ENCODE peak calls at places on chromosomes 12 and 14, in ten cellular contexts. N, S, F, P, T, B, L, R, W and A are unnamed samples.

GRCh38 chr12:3795096-3795799 is 42.3 kb upstream of the CRACR2A start:
- DNase-seq in N (no peak), S (peak; percentile 94), F (no peak), P (no peak), T (no peak), B (no peak), L (no peak), R (no peak), W (no peak), A (no peak)

GRCh38 chr12:49283541-49284429 is 11.2 kb upstream of the PRPH start:
- DNase-seq in N (no peak), S (no peak), F (no peak), P (no peak), T (no peak), B (no peak), L (no peak), R (no peak), W (no peak), A (no peak)

GRCh38 chr12:114918535-114919233 is 234.7 kb upstream of the TBX3 start:
- DNase-seq in N (no peak), S (no peak), F (no peak), P (no peak), T (no peak), B (peak; percentile 90), L (no peak), R (no peak), W (no peak), A (no peak)

GRCh38 chr14:67265131-67265530 is 23.9 kb downstream of the PALS1 start:
- DNase-seq in N (no peak), S (no peak), F (no peak), P (no peak), T (no peak), B (no peak), L (no peak), R (no peak), W (no peak), A (no peak)

GRCh38 chr12:40569626-40570179 is 122.5 kb upstream of the CNTN1 start:
- DNase-seq in N (no peak), S (no peak), F (no peak), P (no peak), T (no peak), B (no peak), L (no peak), R (no peak), W (no peak), A (no peak)

GRCh38 chr12:42003031-42003430 is 141.6 kb downstream of the GXYLT1 start:
- DNase-seq in N (no peak), S (no peak), F (no peak), P (no peak), T (no peak), B (no peak), L (no peak), R (no peak), W (no peak), A (no peak)

GRCh38 chr14:51370758-51371386 is 130.8 kb downstream of the TMX1 start:
- DNase-seq in N (no peak), S (no peak), F (no peak), P (no peak), T (no peak), B (no peak), L (no peak), R (no peak), W (no peak), A (no peak)

GRCh38 chr12:30197392-30198047 is 413.8 kb upstream of the TMTC1 start:
- DNase-seq in N (no peak), S (peak; percentile 18), F (no peak), P (no peak), T (no peak), B (peak; percentile 4), L (no peak), R (no peak), W (no peak), A (peak; percentile 9)

GRCh38 chr14:63421226-63421625 is 102.5 kb upstream of the GPHB5 start:
- DNase-seq in N (no peak), S (no peak), F (no peak), P (no peak), T (no peak), B (no peak), L (no peak), R (no peak), W (no peak), A (no peak)

GRCh38 chr14:76480426-76480825 is 104.5 kb downstream of the ESRRB start:
- DNase-seq in N (no peak), S (no peak), F (no peak), P (no peak), T (no peak), B (no peak), L (no peak), R (no peak), W (no peak), A (no peak)

GRCh38 chr12:5273709-5274108 is 158.2 kb upstream of the NTF3 start:
- DNase-seq in N (no peak), S (peak; percentile 28), F (no peak), P (no peak), T (no peak), B (no peak), L (no peak), R (no peak), W (no peak), A (no peak)

GRCh38 chr12:92136021-92136735 is 9.5 kb downstream of the BTG1 start:
- DNase-seq in N (no peak), S (no peak), F (no peak), P (no peak), T (no peak), B (no peak), L (no peak), R (no peak), W (no peak), A (no peak)

GRCh38 chr14:62614117-62614516 is 431.1 kb downstream of the KCNH5 start:
- DNase-seq in N (no peak), S (no peak), F (no peak), P (no peak), T (no peak), B (no peak), L (no peak), R (no peak), W (no peak), A (no peak)

GRCh38 chr14:22996823-22997301 is 13.1 kb downstream of the C14orf93 start:
- DNase-seq in N (no peak), S (no peak), F (no peak), P (no peak), T (no peak), B (no peak), L (no peak), R (no peak), W (peak; percentile 20), A (no peak)

GRCh38 chr12:80632835-80633234 is 74.6 kb upstream of the MYF6 start:
- DNase-seq in N (no peak), S (no peak), F (no peak), P (no peak), T (no peak), B (no peak), L (no peak), R (no peak), W (no peak), A (no peak)

GRCh38 chr12:94507455-94507854 is 47.8 kb upstream of the CEP83 start:
- DNase-seq in N (no peak), S (no peak), F (no peak), P (no peak), T (no peak), B (no peak), L (no peak), R (no peak), W (no peak), A (no peak)

GRCh38 chr12:104467346-104467837 is 10.6 kb downstream of the CHST11 start:
- DNase-seq in N (no peak), S (no peak), F (no peak), P (no peak), T (no peak), B (no peak), L (no peak), R (no peak), W (no peak), A (no peak)

GRCh38 chr12:76032043-76032981 is 736 bp upstream of the PHLDA1 start:
- DNase-seq in N (no peak), S (no peak), F (no peak), P (no peak), T (peak; percentile 6), B (no peak), L (peak; percentile 7), R (peak; percentile 47), W (no peak), A (no peak)

GRCh38 chr12:106345739-106346138 is 11.8 kb upstream of the POLR3B start:
- DNase-seq in N (no peak), S (no peak), F (no peak), P (no peak), T (no peak), B (peak; percentile 57), L (no peak), R (no peak), W (no peak), A (peak; percentile 26)

GRCh38 chr14:89386214-89386886 is 30.7 kb downstream of the FOXN3 start:
- DNase-seq in N (no peak), S (no peak), F (no peak), P (no peak), T (no peak), B (peak; percentile 53), L (no peak), R (no peak), W (no peak), A (no peak)

GRCh38 chr12:110718222-110718908 is 24.3 kb downstream of the PPP1CC start:
- DNase-seq in N (no peak), S (no peak), F (no peak), P (no peak), T (peak; percentile 45), B (no peak), L (no peak), R (no peak), W (no peak), A (no peak)

GRCh38 chr12:68617160-68617926 is 6.6 kb downstream of the RAP1B start:
- DNase-seq in N (no peak), S (no peak), F (no peak), P (no peak), T (no peak), B (peak; percentile 39), L (no peak), R (no peak), W (no peak), A (peak; percentile 59)

GRCh38 chr14:95535226-95536021 is 574 bp downstream of the GLRX5 start:
- DNase-seq in N (no peak), S (no peak), F (no peak), P (no peak), T (no peak), B (no peak), L (no peak), R (no peak), W (no peak), A (no peak)

GRCh38 chr12:32891956-32892355 is 4.6 kb downstream of the PKP2 start:
- DNase-seq in N (no peak), S (no peak), F (no peak), P (no peak), T (no peak), B (no peak), L (no peak), R (no peak), W (no peak), A (no peak)

GRCh38 chr12:47935196-47935595 is 28.2 kb upstream of the TMEM106C start:
- DNase-seq in N (no peak), S (no peak), F (peak; percentile 6), P (no peak), T (no peak), B (peak; percentile 86), L (no peak), R (no peak), W (no peak), A (peak; percentile 38)

GRCh38 chr12:52013626-52014310 is 7.0 kb downstream of the TAMALIN start:
- DNase-seq in N (no peak), S (no peak), F (no peak), P (no peak), T (peak; percentile 50), B (no peak), L (no peak), R (no peak), W (no peak), A (no peak)

GRCh38 chr12:56590237-56590830 is 39.8 kb downstream of the BAZ2A start:
- DNase-seq in N (no peak), S (no peak), F (no peak), P (no peak), T (no peak), B (no peak), L (no peak), R (no peak), W (no peak), A (no peak)

GRCh38 chr14:68548194-68549056 is 244.4 kb downstream of the ZFP36L1 start:
- DNase-seq in N (no peak), S (no peak), F (peak; percentile 77), P (no peak), T (no peak), B (peak; percentile 99), L (no peak), R (no peak), W (peak; percentile 77), A (peak; percentile 94)